ENCODE peak calls at places on chromosomes 3 and 15, in four cellular contexts. U is Panc1, J is HepG2, L is HCT116. T is an unnamed sample.

GRCh38 chr15:92393287-92393993 is at the start of gene ST8SIA2:
- DNase-seq in U (no peak), J (no peak), L (no peak), T (no peak)

GRCh38 chr15:39127151-39127815 is 453.6 kb upstream of the THBS1 start:
- DNase-seq in U (no peak), J (no peak), L (no peak), T (peak)

GRCh38 chr3:114456742-114457141 is 162.9 kb downstream of the TIGIT start:
- DNase-seq in U (no peak), J (no peak), L (no peak), T (no peak)

GRCh38 chr15:77518458-77518857 is 97.8 kb downstream of the HMG20A start:
- DNase-seq in U (no peak), J (no peak), L (no peak), T (no peak)

GRCh38 chr3:16884748-16885587 is at the start of gene PLCL2:
- DNase-seq in U (no peak), J (no peak), L (no peak), T (peak)

GRCh38 chr3:111143-112069 is 85.2 kb upstream of the CHL1 start:
- DNase-seq in U (no peak), J (peak), L (no peak), T (no peak)

GRCh38 chr3:73024836-73025235 is 28.2 kb downstream of the PPP4R2 start:
- DNase-seq in U (no peak), J (no peak), L (peak), T (no peak)

GRCh38 chr15:32802296-32802936 is 84.6 kb downstream of the GREM1 start:
- DNase-seq in U (no peak), J (no peak), L (no peak), T (no peak)

GRCh38 chr15:42058791-42059190 is 35.6 kb downstream of the PLA2G4D start:
- DNase-seq in U (no peak), J (no peak), L (no peak), T (no peak)

GRCh38 chr15:36880226-36880912 is 220.0 kb downstream of the MEIS2 start:
- DNase-seq in U (no peak), J (no peak), L (no peak), T (no peak)

GRCh38 chr15:77028451-77029165 is 33.7 kb downstream of the PSTPIP1 start:
- DNase-seq in U (no peak), J (no peak), L (no peak), T (no peak)

GRCh38 chr3:170079466-170080165 is 41.8 kb downstream of the GPR160 start:
- DNase-seq in U (no peak), J (peak), L (no peak), T (no peak)

GRCh38 chr15:85047271-85047948 is 65.8 kb downstream of the PDE8A start:
- DNase-seq in U (peak), J (peak), L (no peak), T (peak)

GRCh38 chr15:60003243-60004018 is 680 bp upstream of the FOXB1 start:
- DNase-seq in U (no peak), J (no peak), L (no peak), T (no peak)

GRCh38 chr15:92113832-92114231 is 260.3 kb downstream of the SLCO3A1 start:
- DNase-seq in U (no peak), J (no peak), L (no peak), T (no peak)

GRCh38 chr3:197430961-197431910 is 124.5 kb downstream of the BDH1 start:
- DNase-seq in U (no peak), J (no peak), L (no peak), T (no peak)

GRCh38 chr3:42683875-42684593 is 1.3 kb upstream of the KLHL40 start:
- DNase-seq in U (peak), J (peak), L (peak), T (peak)

GRCh38 chr15:68154923-68155559 is 50.1 kb downstream of the CALML4 start:
- DNase-seq in U (peak), J (peak), L (peak), T (peak)

GRCh38 chr15:45456212-45457106 is 66.1 kb downstream of the SLC30A4 start:
- DNase-seq in U (peak), J (peak), L (peak), T (peak)

GRCh38 chr3:146052791-146053310 is 108.1 kb downstream of the PLOD2 start:
- DNase-seq in U (no peak), J (no peak), L (no peak), T (no peak)

GRCh38 chr3:64417816-64418215 is 192.6 kb upstream of the PRICKLE2 start:
- DNase-seq in U (no peak), J (no peak), L (no peak), T (no peak)

GRCh38 chr15:41544650-41545015 is 576 bp upstream of the RPAP1 start:
- DNase-seq in U (no peak), J (no peak), L (no peak), T (no peak)

GRCh38 chr15:29139540-29140459 is 129.8 kb downstream of the NSMCE3 start:
- DNase-seq in U (no peak), J (no peak), L (peak), T (peak)

GRCh38 chr15:49901867-49902775 is 216.9 kb downstream of the ATP8B4 start:
- DNase-seq in U (no peak), J (no peak), L (no peak), T (no peak)

GRCh38 chr3:129116482-129116946 is 5.1 kb downstream of the RAB43 start:
- DNase-seq in U (no peak), J (peak), L (no peak), T (no peak)

GRCh38 chr3:143510601-143511000 is 337.7 kb downstream of the SLC9A9 start:
- DNase-seq in U (no peak), J (no peak), L (no peak), T (no peak)

GRCh38 chr3:47000198-47000815 is 20.8 kb downstream of the NBEAL2 start:
- DNase-seq in U (no peak), J (no peak), L (no peak), T (no peak)

GRCh38 chr15:68187559-68187958 is 17.6 kb downstream of the CALML4 start:
- DNase-seq in U (no peak), J (no peak), L (no peak), T (no peak)

GRCh38 chr3:178127221-178127620 is 409.0 kb upstream of the KCNMB2 start:
- DNase-seq in U (no peak), J (no peak), L (no peak), T (no peak)

GRCh38 chr3:164832216-164832615 is 246.1 kb downstream of the SI start:
- DNase-seq in U (no peak), J (no peak), L (no peak), T (no peak)

GRCh38 chr3:66256806-66257205 is 36.0 kb downstream of the SLC25A26 start:
- DNase-seq in U (no peak), J (no peak), L (no peak), T (no peak)

GRCh38 chr3:156693166-156693565 is 18.8 kb downstream of the TIPARP start:
- DNase-seq in U (no peak), J (no peak), L (no peak), T (no peak)

GRCh38 chr3:71057526-71057894 is 526.0 kb downstream of the FOXP1 start:
- DNase-seq in U (no peak), J (no peak), L (no peak), T (no peak)

GRCh38 chr15:43346305-43346704 is 15.9 kb upstream of the LCMT2 start:
- DNase-seq in U (no peak), J (no peak), L (no peak), T (no peak)

GRCh38 chr3:103127737-103128136 is 692.9 kb downstream of the ZPLD1 start:
- DNase-seq in U (no peak), J (no peak), L (no peak), T (no peak)

GRCh38 chr3:174199696-174200095 is 659.4 kb upstream of the NAALADL2 start:
- DNase-seq in U (no peak), J (no peak), L (no peak), T (no peak)

GRCh38 chr15:95174281-95174680 is 942.9 kb downstream of the MCTP2 start:
- DNase-seq in U (no peak), J (no peak), L (no peak), T (no peak)

GRCh38 chr15:87403973-87404372 is 852.6 kb downstream of the NTRK3 start:
- DNase-seq in U (no peak), J (no peak), L (no peak), T (no peak)

GRCh38 chr15:80140909-80141308 is 11.9 kb upstream of the FAH start:
- DNase-seq in U (no peak), J (no peak), L (no peak), T (no peak)

GRCh38 chr3:152200476-152201422 is 68.0 kb upstream of the MBNL1 start:
- DNase-seq in U (no peak), J (no peak), L (no peak), T (no peak)

GRCh38 chr3:158381274-158381868 is 189.6 kb upstream of the MLF1 start:
- DNase-seq in U (peak), J (no peak), L (no peak), T (no peak)

GRCh38 chr3:158379517-158379916 is 191.5 kb upstream of the MLF1 start:
- DNase-seq in U (no peak), J (no peak), L (no peak), T (no peak)

GRCh38 chr3:158382479-158382878 is 188.5 kb upstream of the MLF1 start:
- DNase-seq in U (no peak), J (no peak), L (no peak), T (no peak)

DNA sequence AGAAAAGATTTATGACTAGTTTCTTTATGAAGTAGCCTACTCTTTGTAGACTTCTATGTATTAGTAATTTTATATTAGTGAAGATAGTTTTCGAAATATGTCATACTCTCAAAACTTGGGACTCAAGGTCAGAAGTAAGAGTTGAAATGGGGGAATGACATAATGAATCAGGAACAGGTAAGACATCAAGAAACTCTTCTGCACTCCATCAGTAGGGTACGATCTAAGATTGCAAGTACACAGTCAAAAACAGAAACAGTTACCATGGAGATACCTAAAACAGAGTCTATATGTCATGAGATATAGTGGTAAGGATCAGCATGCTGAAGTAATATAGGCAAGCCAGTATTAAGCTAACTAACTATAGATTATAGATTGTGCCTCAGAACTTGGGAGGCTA is 187.0 kb upstream of the MLF1 start:
- DNase-seq in U (no peak), J (no peak), L (no peak), T (no peak)
- TF ChIP-seq TCF7L2 in U (no peak), J (no peak), L (no peak), T (no peak)

GRCh38 chr3:112633757-112634156 is 7.2 kb downstream of the CCDC80 start:
- DNase-seq in U (no peak), J (no peak), L (no peak), T (no peak)
- TF ChIP-seq TCF7L2 in U (no peak), J (no peak), L (no peak), T (no peak)

GRCh38 chr15:69290346-69291164 is 8.2 kb upstream of the PAQR5 start:
- DNase-seq in U (no peak), J (no peak), L (no peak), T (no peak)
- TF ChIP-seq TCF7L2 in U (no peak), J (no peak), L (no peak), T (no peak)

DNA sequence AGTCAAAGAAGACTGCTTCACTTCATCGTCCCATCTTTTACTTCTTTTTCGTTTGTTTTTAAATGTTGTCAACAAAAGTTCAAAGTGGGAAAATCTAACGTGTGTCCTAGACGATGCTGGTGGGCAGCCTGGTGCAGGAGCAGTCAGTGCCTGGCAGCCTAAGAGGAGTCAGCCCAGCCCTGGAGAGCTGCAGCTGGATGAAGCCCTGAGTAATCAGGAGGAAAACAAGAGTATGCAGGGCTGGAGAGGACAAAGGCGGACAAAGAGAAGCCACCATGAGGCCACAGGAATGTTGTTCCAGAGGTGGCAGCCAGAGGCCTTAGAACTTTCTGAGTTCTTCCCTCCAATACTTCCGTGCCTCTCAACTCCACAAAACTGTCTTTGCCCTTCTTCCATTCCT is 5.7 kb downstream of the ADAMTS17 start:
- DNase-seq in U (no peak), J (no peak), L (no peak), T (no peak)
- TF ChIP-seq TCF7L2 in U (no peak), J (no peak), L (no peak), T (no peak)

DNA sequence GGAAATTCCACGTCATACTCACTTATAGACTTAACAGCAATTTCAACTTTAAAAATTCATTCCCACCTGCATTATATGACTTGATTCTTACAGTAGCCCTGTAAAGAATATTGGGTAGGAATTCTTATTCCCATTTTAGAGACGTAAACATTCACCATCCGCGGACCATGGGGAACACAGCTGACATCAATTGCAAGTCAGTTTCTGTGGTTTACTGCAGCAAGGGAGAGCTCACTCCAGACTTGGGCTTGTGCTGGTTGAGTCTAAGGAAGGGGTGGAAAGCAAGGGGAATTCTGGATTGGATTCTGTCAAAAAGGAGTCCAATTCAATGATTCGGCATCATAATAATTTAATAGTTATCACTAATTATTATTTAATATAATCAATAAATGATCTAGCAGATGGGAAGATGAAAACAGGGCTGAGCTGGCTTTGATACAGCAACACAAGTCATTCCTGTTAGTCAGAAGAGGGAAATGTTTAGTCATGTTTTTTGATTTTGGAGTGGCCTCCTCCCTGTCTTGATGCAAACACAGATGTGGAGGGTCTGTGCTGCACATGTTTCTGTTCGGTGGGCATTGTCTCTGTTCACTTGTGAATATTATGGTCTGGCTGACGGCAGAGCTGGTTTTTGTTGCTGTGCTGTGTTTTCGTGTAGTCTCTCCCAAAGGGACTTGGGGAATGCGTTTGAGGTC is 9.7 kb downstream of the LIPC start:
- DNase-seq in U (no peak), J (no peak), L (no peak), T (no peak)
- TF ChIP-seq TCF7L2 in U (no peak), J (no peak), L (no peak), T (no peak)

GRCh38 chr3:10697918-10698317 is 118.1 kb upstream of the SLC6A11 start:
- DNase-seq in U (no peak), J (no peak), L (peak), T (peak)
- TF ChIP-seq TCF7L2 in U (no peak), J (no peak), L (no peak), T (no peak)

GRCh38 chr15:34133511-34133910 is 31.6 kb downstream of the PGBD4 start:
- DNase-seq in U (no peak), J (peak), L (no peak), T (no peak)
- TF ChIP-seq TCF7L2 in U (no peak), J (no peak), L (no peak), T (no peak)

GRCh38 chr3:32584660-32585059 is 14.0 kb upstream of the DYNC1LI1 start:
- DNase-seq in U (no peak), J (no peak), L (no peak), T (no peak)
- TF ChIP-seq TCF7L2 in U (no peak), J (no peak), L (no peak), T (no peak)

GRCh38 chr3:187264946-187265345 is 26.6 kb downstream of the MASP1 start:
- DNase-seq in U (no peak), J (no peak), L (no peak), T (no peak)

GRCh38 chr3:187264051-187264450 is 27.5 kb downstream of the MASP1 start:
- DNase-seq in U (no peak), J (peak), L (no peak), T (no peak)

GRCh38 chr3:187266691-187267090 is 24.8 kb downstream of the MASP1 start:
- DNase-seq in U (no peak), J (no peak), L (no peak), T (no peak)

GRCh38 chr3:187267306-187267705 is 24.2 kb downstream of the MASP1 start:
- DNase-seq in U (no peak), J (no peak), L (no peak), T (no peak)

GRCh38 chr3:187265461-187265955 is 26.0 kb downstream of the MASP1 start:
- DNase-seq in U (no peak), J (no peak), L (no peak), T (no peak)
- TF ChIP-seq TCF7L2 in U (no peak), J (no peak), L (no peak), T (no peak)